ENCODE peak calls at places on chromosomes 13 and 19, in six cellular contexts. R, I, S, F, H and G are unnamed samples.

GRCh38 chr13:109253316-109253715 is 533.1 kb downstream of the IRS2 start:
- DNase-seq in R (no peak), I (no peak), S (no peak), F (no peak), H (no peak), G (no peak)

GRCh38 chr19:46489445-46490272 is 6.0 kb downstream of the PNMA8B start:
- DNase-seq in R (no peak), I (peak; percentile 57), S (no peak), F (peak; percentile 25), H (no peak), G (no peak)

GRCh38 chr19:11530432-11530831 is 1.5 kb upstream of the ECSIT start:
- DNase-seq in R (peak; percentile 56), I (peak; percentile 85), S (no peak), F (peak; percentile 84), H (peak; percentile 95), G (peak; percentile 75)

GRCh38 chr19:51687791-51688664 is 5.1 kb upstream of the SPACA6 start:
- DNase-seq in R (peak; percentile 68), I (peak; percentile 47), S (no peak), F (peak; percentile 54), H (no peak), G (no peak)

GRCh38 chr19:48190288-48191284 is 20.1 kb downstream of the ZSWIM9 start:
- DNase-seq in R (no peak), I (peak; percentile 94), S (no peak), F (no peak), H (peak; percentile 29), G (peak; percentile 64)

GRCh38 chr13:46131705-46132104 is 26.9 kb upstream of the CPB2 start:
- DNase-seq in R (no peak), I (no peak), S (no peak), F (no peak), H (no peak), G (no peak)

GRCh38 chr19:45177817-45178261 is at the start of gene TRAPPC6A:
- DNase-seq in R (peak; percentile 64), I (no peak), S (no peak), F (no peak), H (no peak), G (peak; percentile 80)

GRCh38 chr13:77219401-77219800 is 107.5 kb downstream of the MYCBP2 start:
- DNase-seq in R (no peak), I (no peak), S (no peak), F (no peak), H (no peak), G (peak; percentile 65)

GRCh38 chr13:23583491-23583890 is 13.3 kb downstream of the TNFRSF19 start:
- DNase-seq in R (no peak), I (no peak), S (no peak), F (no peak), H (no peak), G (no peak)

GRCh38 chr13:99484405-99484981 is 16.8 kb upstream of the TM9SF2 start:
- DNase-seq in R (no peak), I (no peak), S (no peak), F (no peak), H (no peak), G (peak; percentile 95)

GRCh38 chr19:34367424-34367957 is 2.5 kb downstream of the GPI start:
- DNase-seq in R (no peak), I (no peak), S (no peak), F (no peak), H (no peak), G (no peak)

GRCh38 chr13:78589206-78589605 is 14.1 kb downstream of the POU4F1 start:
- DNase-seq in R (no peak), I (peak; percentile 12), S (no peak), F (no peak), H (peak; percentile 39), G (peak; percentile 64)

GRCh38 chr19:11611730-11612129 is 14.4 kb downstream of the ZNF627 start:
- DNase-seq in R (no peak), I (no peak), S (no peak), F (no peak), H (no peak), G (no peak)

GRCh38 chr19:9857920-9858746 is 23.0 kb downstream of the PIN1 start:
- DNase-seq in R (no peak), I (no peak), S (no peak), F (no peak), H (no peak), G (peak; percentile 79)

GRCh38 chr13:112777637-112778406 is 88.0 kb downstream of the ATP11A start:
- DNase-seq in R (no peak), I (no peak), S (no peak), F (no peak), H (no peak), G (no peak)

GRCh38 chr13:25943666-25944065 is 108.2 kb downstream of the SHISA2 start:
- DNase-seq in R (no peak), I (no peak), S (no peak), F (no peak), H (peak; percentile 5), G (peak; percentile 79)

GRCh38 chr19:5692785-5693194 is 2.7 kb downstream of the RPL36 start:
- DNase-seq in R (no peak), I (no peak), S (no peak), F (no peak), H (no peak), G (peak; percentile 43)

GRCh38 chr13:52599853-52600603 is 42.2 kb upstream of the HNRNPA1L2 start:
- DNase-seq in R (no peak), I (no peak), S (no peak), F (peak; percentile 40), H (no peak), G (peak; percentile 77)

GRCh38 chr13:96796234-96796633 is 198.0 kb downstream of the OXGR1 start:
- DNase-seq in R (no peak), I (no peak), S (no peak), F (no peak), H (no peak), G (no peak)

GRCh38 chr13:73809561-73809960 is 324.6 kb downstream of the KLF12 start:
- DNase-seq in R (no peak), I (no peak), S (no peak), F (peak; percentile 64), H (no peak), G (no peak)

GRCh38 chr19:40623403-40624239 is 22.5 kb downstream of the LTBP4 start:
- DNase-seq in R (peak; percentile 90), I (peak; percentile 98), S (no peak), F (no peak), H (peak; percentile 43), G (peak; percentile 49)

GRCh38 chr13:36096411-36097184 is 34.6 kb downstream of the DCLK1 start:
- DNase-seq in R (no peak), I (no peak), S (no peak), F (no peak), H (no peak), G (no peak)

GRCh38 chr19:4390017-4390861 is 10.1 kb downstream of the SH3GL1 start:
- DNase-seq in R (no peak), I (no peak), S (no peak), F (peak; percentile 85), H (no peak), G (no peak)

GRCh38 chr19:48837081-48837524 is 812 bp upstream of the HSD17B14 start:
- DNase-seq in R (peak; percentile 99), I (no peak), S (peak; percentile 67), F (peak; percentile 86), H (no peak), G (peak; percentile 55)

DNA sequence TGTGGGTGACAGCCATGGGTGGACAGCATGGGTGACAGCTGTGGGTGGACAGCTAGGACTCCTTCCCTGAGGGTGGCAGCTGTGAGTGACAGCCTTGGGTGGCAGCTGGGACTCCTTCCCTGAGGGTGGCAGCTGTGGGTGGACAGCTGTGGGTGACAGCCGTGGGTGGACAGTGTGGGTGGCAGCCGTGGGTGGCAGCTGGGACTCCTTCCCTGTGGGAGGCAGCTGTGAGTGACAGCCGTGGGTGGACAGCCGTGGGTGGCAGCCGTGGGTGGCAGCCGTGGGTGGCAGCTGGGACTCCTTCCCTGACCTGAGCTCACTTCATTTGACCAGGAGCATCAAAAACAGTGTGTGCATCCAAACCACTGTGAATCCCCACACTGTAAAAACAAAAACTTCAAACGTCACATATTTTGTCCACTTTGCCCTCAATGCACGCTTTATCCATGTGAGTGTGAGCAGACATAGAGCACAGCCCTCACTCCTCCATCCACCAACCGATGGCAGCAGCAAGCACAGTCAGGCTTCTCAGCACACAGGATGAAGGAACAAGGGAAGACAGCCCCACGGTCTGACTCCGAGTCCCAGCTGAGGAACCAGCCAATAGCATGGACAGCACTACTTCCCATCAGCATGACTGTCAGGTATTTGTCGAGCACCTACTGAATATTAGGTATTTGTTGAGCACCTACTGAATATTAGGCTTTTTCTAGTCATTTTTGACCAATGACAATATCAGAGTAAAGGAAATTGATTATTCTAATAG is 1.6 kb upstream of the CFAP97D2 start:
- DNase-seq in R (no peak), I (no peak), S (no peak), F (no peak), H (no peak), G (no peak)
- TF ChIP-seq MYC in R (no peak), I (no peak), S (no peak), F (no peak), H (no peak), G (no peak)

GRCh38 chr19:15418588-15419412 is at the start of gene AKAP8L:
- DNase-seq in R (peak; percentile 97), I (peak; percentile 96), S (peak; percentile 99), F (peak; percentile 100), H (peak; percentile 99), G (peak; percentile 99)
- TF ChIP-seq POLR2A in R (peak; percentile 85), I (peak; percentile 95), S (peak; percentile 97), F (peak; percentile 93), H (peak; percentile 98), G (peak; percentile 84)

GRCh38 chr13:101706651-101707050 is 254.2 kb downstream of the ITGBL1 start:
- DNase-seq in R (peak; percentile 2), I (no peak), S (no peak), F (peak; percentile 38), H (peak; percentile 4), G (peak; percentile 79)
- TF ChIP-seq MYC in R (no peak), I (no peak), S (no peak), F (no peak), H (no peak), G (peak; percentile 94)

DNA sequence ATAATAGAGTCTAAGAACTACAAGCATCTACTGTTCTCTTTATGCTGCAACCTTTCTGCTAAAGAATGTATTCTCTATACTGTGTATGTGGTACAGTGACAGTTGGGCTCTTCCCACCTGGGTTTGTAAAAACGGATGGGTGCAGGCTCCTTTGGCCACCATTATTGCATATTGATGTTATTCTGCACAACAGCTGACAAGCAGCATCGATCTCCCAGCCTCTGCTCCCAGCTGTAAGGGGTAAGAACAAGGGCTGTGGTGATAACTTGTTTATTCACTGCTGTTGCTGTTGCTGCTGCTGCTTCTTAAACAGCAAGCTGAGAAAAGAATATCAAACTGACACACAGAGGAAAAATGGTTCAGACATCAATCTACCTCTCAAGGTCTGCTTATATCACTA is 56.2 kb downstream of the KCNRG start:
- DNase-seq in R (no peak), I (no peak), S (no peak), F (peak; percentile 59), H (no peak), G (peak; percentile 31)
- TF ChIP-seq POLR2A in R (no peak), I (no peak), S (no peak), F (no peak), H (no peak), G (no peak)

GRCh38 chr13:43520331-43520730 is 266.4 kb downstream of the ENOX1 start:
- DNase-seq in R (no peak), I (no peak), S (no peak), F (no peak), H (no peak), G (no peak)

GRCh38 chr13:43511260-43511970 is 275.4 kb downstream of the ENOX1 start:
- DNase-seq in R (no peak), I (no peak), S (no peak), F (no peak), H (no peak), G (no peak)

GRCh38 chr13:43514326-43514725 is 272.4 kb downstream of the ENOX1 start:
- DNase-seq in R (no peak), I (no peak), S (no peak), F (no peak), H (no peak), G (no peak)

GRCh38 chr13:43516401-43516826 is 270.4 kb downstream of the ENOX1 start:
- DNase-seq in R (no peak), I (no peak), S (no peak), F (no peak), H (no peak), G (no peak)
- TF ChIP-seq MYC in R (no peak), I (no peak), S (no peak), F (no peak), H (no peak), G (no peak)